ENCODE peak calls at places on chromosome 4, in ten cellular contexts. R is psoas muscle, U is fibroblast of lung, I is pancreas, V is epithelial cell of esophagus, B is choroid plexus epithelial cell, Q is GM10248, H is fibroblast of mammary gland, W is heart left ventricle, M is Calu3. E is an unnamed sample.
A peak's percentile ranks its signal among the peaks of the same experiment; 100 is the strongest.

GRCh38 chr4:187602339-187603092 is 393.1 kb upstream of the ZFP42 start:
- DNase-seq in R (no peak), U (peak; percentile 89), I (no peak), V (peak; percentile 79), B (peak; percentile 27), Q (no peak), H (peak; percentile 54), W (no peak), M (no peak), E (no peak)

GRCh38 chr4:156660470-156660869 is 311.1 kb downstream of the PDGFC start:
- DNase-seq in R (no peak), U (no peak), I (no peak), V (no peak), B (no peak), Q (no peak), H (no peak), W (no peak), M (no peak), E (no peak)

GRCh38 chr4:76962406-76963135 is 13.0 kb downstream of the SEPTIN11 start:
- DNase-seq in R (no peak), U (no peak), I (no peak), V (no peak), B (no peak), Q (no peak), H (no peak), W (no peak), M (no peak), E (no peak)

GRCh38 chr4:2354127-2354526 is 64.3 kb downstream of the ZFYVE28 start:
- DNase-seq in R (no peak), U (no peak), I (no peak), V (no peak), B (peak; percentile 31), Q (no peak), H (peak; percentile 7), W (no peak), M (no peak), E (no peak)

GRCh38 chr4:119939066-119939995 is 127.3 kb downstream of the MAD2L1 start:
- DNase-seq in R (no peak), U (peak; percentile 42), I (no peak), V (no peak), B (peak; percentile 16), Q (no peak), H (no peak), W (peak; percentile 45), M (no peak), E (no peak)

GRCh38 chr4:179597301-179597700 is 2155.1 kb upstream of the AGA start:
- DNase-seq in R (no peak), U (no peak), I (no peak), V (no peak), B (no peak), Q (no peak), H (no peak), W (no peak), M (no peak), E (no peak)

GRCh38 chr4:7683126-7683703 is 248.5 kb upstream of the PSAPL1 start:
- DNase-seq in R (no peak), U (no peak), I (no peak), V (no peak), B (no peak), Q (no peak), H (no peak), W (no peak), M (no peak), E (no peak)

GRCh38 chr4:152052431-152053057 is 291.7 kb upstream of the GATB start:
- DNase-seq in R (no peak), U (peak; percentile 81), I (no peak), V (no peak), B (peak; percentile 61), Q (no peak), H (no peak), W (no peak), M (no peak), E (no peak)

GRCh38 chr4:115356176-115356575 is 242.8 kb upstream of the NDST4 start:
- DNase-seq in R (no peak), U (peak; percentile 16), I (no peak), V (no peak), B (no peak), Q (no peak), H (no peak), W (no peak), M (no peak), E (no peak)

GRCh38 chr4:678765-679481 is 4.6 kb downstream of the MYL5 start:
- DNase-seq in R (no peak), U (no peak), I (peak; percentile 38), V (no peak), B (no peak), Q (no peak), H (no peak), W (no peak), M (no peak), E (no peak)

GRCh38 chr4:81198151-81198550 is 16.9 kb downstream of the PRKG2 start:
- DNase-seq in R (no peak), U (no peak), I (no peak), V (peak; percentile 11), B (no peak), Q (no peak), H (no peak), W (no peak), M (no peak), E (no peak)

DNA sequence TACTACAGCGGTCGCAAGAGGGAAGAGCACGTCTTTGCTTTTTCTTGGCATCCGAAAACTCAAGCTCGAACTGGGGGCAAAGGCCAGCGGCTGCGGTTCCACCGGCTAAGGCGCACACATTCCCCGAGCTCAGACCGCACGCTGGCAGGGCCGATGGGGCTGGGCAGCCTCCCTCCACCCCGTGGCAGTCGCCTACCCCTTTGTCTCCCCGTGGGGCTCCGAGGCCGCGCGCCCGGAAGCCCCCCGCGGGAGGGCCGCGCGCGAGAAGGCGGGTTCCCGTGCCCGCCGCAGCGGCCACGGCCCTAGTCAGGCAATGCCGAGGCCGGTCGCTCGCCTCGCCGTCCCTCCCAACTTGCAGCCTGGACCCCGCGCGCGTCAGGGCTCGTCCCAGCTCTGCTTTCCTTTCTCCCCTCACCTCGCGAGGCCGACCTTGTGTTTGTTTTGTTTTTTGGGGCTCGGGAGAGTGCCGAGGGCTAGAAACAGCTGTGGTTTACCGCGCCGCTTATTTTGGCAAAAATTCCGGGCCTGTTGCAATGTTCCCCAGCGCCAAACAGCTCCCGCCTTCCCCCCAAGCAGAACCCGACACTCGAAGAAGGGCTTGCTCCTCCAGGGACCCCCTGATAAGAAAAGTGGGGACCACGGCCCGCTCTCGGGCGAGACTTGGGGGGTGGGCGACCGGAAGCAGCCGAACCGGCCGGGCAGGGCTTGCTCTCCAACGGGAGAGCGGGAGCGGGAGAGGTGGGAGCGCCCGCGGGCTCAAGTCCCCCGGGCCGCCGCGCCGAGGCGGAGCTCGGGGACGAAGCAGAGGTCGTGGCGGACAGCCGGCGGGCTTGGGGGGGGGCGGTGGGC is 553 bp upstream of the N4BP2 start:
- DNase-seq in R (peak; percentile 76), U (peak; percentile 93), I (peak; percentile 76), V (peak; percentile 33), B (peak; percentile 95), Q (peak; percentile 61), H (peak; percentile 90), W (peak; percentile 67), M (peak; percentile 59), E (peak; percentile 75)
- TF ChIP-seq CTCF in R (no peak), U (no peak), I (no peak), V (no peak), B (peak; percentile 31), Q (no peak), H (no peak), W (peak; percentile 6), M (no peak), E (no peak)

DNA sequence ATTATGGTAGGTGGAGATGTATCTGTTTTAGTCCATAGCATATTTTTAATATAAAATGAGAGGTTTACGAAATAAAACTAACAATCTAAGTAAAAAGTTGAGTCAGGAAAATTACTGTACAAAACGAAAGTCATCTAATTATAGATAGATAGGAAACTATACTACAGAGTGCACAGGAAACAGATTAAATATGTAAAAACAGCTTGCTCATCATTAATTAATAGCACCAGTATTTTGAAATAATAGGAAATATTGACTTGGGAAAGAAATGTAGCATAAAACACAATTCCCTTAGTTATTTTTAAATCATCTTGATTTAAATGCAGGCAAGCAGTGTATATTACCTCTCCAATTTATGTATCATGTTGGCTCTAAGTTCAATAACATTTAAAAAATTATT is 227.9 kb downstream of the GPM6A start:
- DNase-seq in R (no peak), U (no peak), I (no peak), V (no peak), B (no peak), Q (no peak), H (no peak), W (no peak), M (no peak), E (no peak)
- TF ChIP-seq CTCF in R (no peak), U (no peak), I (no peak), V (no peak), B (no peak), Q (no peak), H (no peak), W (no peak), M (no peak), E (no peak)

DNA sequence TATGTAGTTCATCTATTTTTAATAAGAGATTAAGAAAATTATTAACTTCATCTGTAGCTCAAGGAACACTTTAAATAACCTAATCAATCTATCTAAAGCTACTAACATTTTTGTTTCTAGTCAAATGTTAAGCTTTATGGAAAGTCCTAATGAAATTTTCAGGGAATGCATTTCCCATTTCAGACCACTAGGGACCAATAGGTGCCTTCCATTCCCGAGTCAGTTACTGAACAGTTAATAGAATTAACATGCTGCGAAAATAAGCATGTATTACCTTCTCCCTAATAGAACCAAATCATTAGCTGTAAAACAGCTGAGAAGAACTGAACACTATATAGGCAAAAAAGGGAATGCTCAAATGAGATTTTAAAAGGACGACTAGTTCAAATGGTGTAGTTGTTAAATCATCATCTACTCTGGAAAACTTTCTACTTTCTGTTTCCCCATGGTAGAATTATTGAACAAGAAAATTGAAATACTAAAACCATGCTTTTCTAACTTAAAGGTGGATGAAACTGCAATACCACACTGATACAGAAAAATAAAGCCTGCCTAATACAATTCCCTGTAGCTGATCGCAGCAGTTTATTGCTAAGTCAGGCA is 22.5 kb downstream of the STX18 start:
- DNase-seq in R (no peak), U (no peak), I (no peak), V (peak; percentile 40), B (peak; percentile 63), Q (no peak), H (peak; percentile 50), W (no peak), M (no peak), E (no peak)
- TF ChIP-seq CTCF in R (peak; percentile 38), U (peak; percentile 65), I (no peak), V (peak; percentile 69), B (peak; percentile 76), Q (peak; percentile 10), H (peak; percentile 84), W (no peak), M (peak; percentile 26), E (peak; percentile 70)

GRCh38 chr4:140600408-140600807 is 31.6 kb upstream of the UCP1 start:
- DNase-seq in R (no peak), U (no peak), I (no peak), V (no peak), B (no peak), Q (no peak), H (no peak), W (no peak), M (no peak), E (no peak)

DNA sequence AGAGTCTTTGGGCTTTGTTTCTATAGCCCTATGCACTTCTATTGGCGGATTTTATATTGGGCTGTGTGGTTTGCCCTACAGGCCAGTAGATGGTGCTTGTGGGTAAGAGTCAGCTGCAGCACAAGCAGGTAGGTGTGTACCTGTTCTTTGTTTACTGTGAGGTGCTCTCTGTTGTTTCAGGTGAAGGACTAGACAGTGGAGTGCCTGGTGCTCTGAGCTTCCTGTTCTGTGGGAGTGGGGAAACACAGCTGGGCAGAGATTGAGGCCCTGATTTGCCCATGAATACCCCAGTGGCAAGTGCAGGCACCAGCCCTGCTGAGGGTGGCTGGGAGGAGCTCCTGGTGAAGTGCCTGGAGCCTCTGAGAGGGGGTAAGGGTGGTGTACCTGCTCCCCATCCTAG is 26.3 kb upstream of the UCP1 start:
- DNase-seq in R (no peak), U (peak; percentile 3), I (no peak), V (peak; percentile 80), B (peak; percentile 54), Q (peak; percentile 34), H (peak; percentile 5), W (no peak), M (peak; percentile 39), E (no peak)
- TF ChIP-seq CTCF in R (no peak), U (peak; percentile 45), I (peak; percentile 11), V (peak; percentile 91), B (peak; percentile 80), Q (no peak), H (peak; percentile 44), W (peak; percentile 37), M (peak; percentile 63), E (peak; percentile 28)

E was measured in nephron progenitor cell.